ENCODE peak calls at places on chromosome 9, in six cellular contexts. F is A549, J is K562, Y is H1, N is endothelial cell of umbilical vein, U is HepG2. C is an unnamed sample.

GRCh38 chr9:127128341-127129072 is 6.1 kb upstream of the ANGPTL2 start:
- DNase-seq in J (no peak), F (no peak), U (no peak), Y (no peak), N (no peak), C (no peak)

GRCh38 chr9:32776201-32776600 is 7.1 kb upstream of the TMEM215 start:
- DNase-seq in U (no peak), Y (no peak), J (no peak), F (no peak), N (no peak), C (no peak)

GRCh38 chr9:118575341-118576070 is 793.7 kb downstream of the BRINP1 start:
- DNase-seq in F (no peak), U (no peak), N (no peak), J (no peak), Y (no peak), C (no peak)

GRCh38 chr9:68540712-68541535 is at the start of gene TMEM252:
- DNase-seq in Y (no peak), U (no peak), J (no peak), N (no peak), F (no peak), C (no peak)

GRCh38 chr9:37617837-37618236 is 25.4 kb upstream of the TOMM5 start:
- DNase-seq in N (no peak), J (no peak), F (no peak), Y (no peak), U (no peak), C (no peak)

GRCh38 chr9:125747053-125747764 is at the start of gene PBX3:
- DNase-seq in J (peak), U (no peak), N (peak), Y (no peak), F (peak), C (peak)

GRCh38 chr9:28841795-28842194 is 1268.5 kb upstream of the C9orf72 start:
- DNase-seq in J (no peak), N (no peak), U (no peak), F (no peak), Y (no peak), C (no peak)

GRCh38 chr9:22097712-22098111 is 88.6 kb upstream of the CDKN2B start:
- DNase-seq in U (no peak), N (no peak), Y (no peak), F (no peak), J (no peak), C (no peak)

GRCh38 chr9:114549677-114550330 is 37.8 kb upstream of the ATP6V1G1 start:
- DNase-seq in J (no peak), Y (no peak), N (no peak), U (no peak), F (no peak), C (no peak)

GRCh38 chr9:15299374-15299939 is 7.6 kb downstream of the TTC39B start:
- DNase-seq in N (no peak), U (no peak), J (no peak), Y (no peak), F (no peak), C (no peak)
- TF ChIP-seq JUN in N (no peak), U (no peak), J (no peak), Y (no peak), F (no peak), C (no peak)

DNA sequence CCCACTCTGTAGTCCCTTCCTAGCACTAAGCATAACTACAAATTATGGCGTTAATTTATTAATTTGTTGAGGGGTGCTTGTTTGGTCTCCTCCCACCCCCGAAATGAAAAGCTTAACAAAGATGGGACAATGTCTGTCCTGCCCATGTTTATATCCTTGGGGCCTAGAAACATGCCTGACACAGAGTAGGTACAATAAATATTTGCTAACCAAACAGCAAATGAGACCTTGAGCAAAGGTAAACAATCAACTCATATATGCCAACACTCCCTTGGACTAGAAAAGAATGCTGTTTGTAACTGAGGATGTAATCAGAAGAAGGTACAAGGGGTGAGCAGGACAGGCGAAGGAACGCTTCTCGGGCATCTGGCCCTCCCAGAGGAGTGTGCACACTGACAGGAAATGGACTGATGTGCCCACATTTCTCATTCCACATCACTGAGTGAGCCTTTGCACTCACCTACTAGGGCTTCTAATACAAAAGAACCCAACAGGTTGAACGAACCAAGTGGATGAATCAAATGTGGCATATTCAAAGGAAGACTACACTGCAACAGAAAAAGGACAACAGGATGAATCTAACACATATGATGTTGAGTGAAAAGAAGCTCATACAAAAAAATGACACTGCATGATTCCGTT is 66.8 kb downstream of the MED27 start:
- DNase-seq in F (peak), U (peak), N (no peak), Y (no peak), J (no peak), C (no peak)
- TF ChIP-seq JUN in F (no peak), U (no peak), N (no peak), Y (no peak), J (no peak), C (no peak)

GRCh38 chr9:7560669-7561305 is 238.8 kb downstream of the DMAC1 start:
- DNase-seq in Y (no peak), J (no peak), F (no peak), U (no peak), N (no peak), C (no peak)
- TF ChIP-seq JUN in Y (no peak), J (no peak), F (no peak), U (no peak), N (no peak), C (no peak)

GRCh38 chr9:92971776-92972175 is 24.5 kb downstream of the FGD3 start:
- DNase-seq in F (no peak), U (no peak), N (no peak), Y (no peak), J (no peak), C (no peak)

GRCh38 chr9:92971121-92971520 is 23.8 kb downstream of the FGD3 start:
- DNase-seq in F (no peak), U (no peak), N (no peak), Y (no peak), J (no peak), C (no peak)

GRCh38 chr9:92968081-92968480 is 20.8 kb downstream of the FGD3 start:
- DNase-seq in Y (no peak), U (no peak), N (no peak), J (no peak), F (no peak), C (no peak)

GRCh38 chr9:92969516-92970466 is 22.5 kb downstream of the FGD3 start:
- DNase-seq in N (no peak), U (no peak), J (no peak), Y (no peak), F (no peak), C (no peak)

GRCh38 chr9:92970467-92970923 is 23.2 kb downstream of the FGD3 start:
- DNase-seq in N (no peak), U (no peak), Y (peak), F (no peak), J (no peak), C (peak)
- TF ChIP-seq JUN in N (no peak), U (no peak), Y (no peak), F (no peak), J (no peak), C (no peak)

GRCh38 chr9:119838210-119838609 is 469.0 kb upstream of the BRINP1 start:
- DNase-seq in J (no peak), Y (no peak), N (no peak), F (no peak), U (no peak), C (no peak)
- TF ChIP-seq JUN in J (no peak), Y (no peak), N (no peak), F (no peak), U (no peak), C (no peak)

GRCh38 chr9:121253162-121253561 is 14.8 kb upstream of the GSN start:
- DNase-seq in Y (no peak), N (no peak), U (no peak), F (no peak), J (no peak), C (no peak)
- TF ChIP-seq JUN in Y (no peak), N (no peak), U (no peak), F (no peak), J (no peak), C (no peak)

GRCh38 chr9:105403552-105404246 is 44.1 kb upstream of the FSD1L start:
- DNase-seq in F (no peak), U (no peak), Y (no peak), J (no peak), N (no peak), C (peak)

GRCh38 chr9:105406369-105406768 is 41.5 kb upstream of the FSD1L start:
- DNase-seq in F (no peak), U (no peak), Y (no peak), J (no peak), N (no peak), C (no peak)

GRCh38 chr9:105401651-105402050 is 46.2 kb upstream of the FSD1L start:
- DNase-seq in Y (no peak), U (no peak), N (peak), F (peak), J (no peak), C (no peak)

GRCh38 chr9:105405514-105406131 is 42.2 kb upstream of the FSD1L start:
- DNase-seq in F (no peak), N (peak), Y (no peak), U (no peak), J (no peak), C (no peak)
- TF ChIP-seq JUN in F (no peak), N (no peak), Y (no peak), U (no peak), J (no peak), C (no peak)

C was measured in WTC11.